ENCODE peak calls at places on chromosomes 12 and 14, in four cellular contexts. One of them, this sample, is unnamed.

GRCh38 chr12:76199808-76200207 is 115.3 kb upstream of the NAP1L1 start:
- DNase-seq in GM12878: no peak
- DNase-seq in caudate nucleus: no peak
- DNase-seq in pancreas: no peak
- DNase-seq in this sample: no peak

GRCh38 chr12:54680374-54680773 is 32.2 kb upstream of the DCD start:
- DNase-seq in GM12878: no peak
- DNase-seq in caudate nucleus: no peak
- DNase-seq in pancreas: peak; percentile 23
- DNase-seq in this sample: no peak

GRCh38 chr14:55351111-55351510 is 60.5 kb downstream of the ATG14 start:
- DNase-seq in pancreas: no peak
- DNase-seq in GM12878: no peak
- DNase-seq in caudate nucleus: no peak
- DNase-seq in this sample: no peak

GRCh38 chr12:120413901-120414695 is 23.8 kb upstream of the COX6A1 start:
- DNase-seq in GM12878: no peak
- DNase-seq in pancreas: peak; percentile 74
- DNase-seq in caudate nucleus: peak; percentile 62
- DNase-seq in this sample: no peak

GRCh38 chr14:100072783-100073346 is 7.6 kb downstream of the EVL start:
- DNase-seq in pancreas: no peak
- DNase-seq in GM12878: no peak
- DNase-seq in caudate nucleus: no peak
- DNase-seq in this sample: no peak

GRCh38 chr12:2613674-2614073 is 181.1 kb upstream of the FKBP4 start:
- DNase-seq in caudate nucleus: no peak
- DNase-seq in pancreas: no peak
- DNase-seq in GM12878: peak; percentile 15
- DNase-seq in this sample: peak; percentile 87

GRCh38 chr14:63952053-63952932 is 99.5 kb downstream of the SYNE2 start:
- DNase-seq in pancreas: no peak
- DNase-seq in GM12878: no peak
- DNase-seq in caudate nucleus: no peak
- DNase-seq in this sample: no peak

GRCh38 chr12:92538970-92539749 is 163.6 kb upstream of the PLEKHG7 start:
- DNase-seq in pancreas: peak; percentile 64
- DNase-seq in GM12878: peak; percentile 93
- DNase-seq in caudate nucleus: no peak
- DNase-seq in this sample: no peak

GRCh38 chr14:35789651-35790050 is 19.4 kb downstream of the RALGAPA1 start:
- DNase-seq in pancreas: no peak
- DNase-seq in GM12878: no peak
- DNase-seq in caudate nucleus: no peak
- DNase-seq in this sample: no peak

GRCh38 chr12:1059162-1059561 is 68.1 kb downstream of the ERC1 start:
- DNase-seq in pancreas: no peak
- DNase-seq in GM12878: no peak
- DNase-seq in caudate nucleus: no peak
- DNase-seq in this sample: no peak

GRCh38 chr12:753401-754237 is 1.2 kb downstream of the WNK1 start:
- DNase-seq in pancreas: peak; percentile 56
- DNase-seq in GM12878: no peak
- DNase-seq in caudate nucleus: peak; percentile 33
- DNase-seq in this sample: peak; percentile 84

GRCh38 chr12:11685716-11686115 is 36.2 kb downstream of the ETV6 start:
- DNase-seq in pancreas: no peak
- DNase-seq in GM12878: no peak
- DNase-seq in caudate nucleus: no peak
- DNase-seq in this sample: no peak

GRCh38 chr12:11688831-11689230 is 39.4 kb downstream of the ETV6 start:
- DNase-seq in GM12878: no peak
- DNase-seq in caudate nucleus: no peak
- DNase-seq in pancreas: no peak
- DNase-seq in this sample: no peak

GRCh38 chr12:11688379-11688778 is 38.9 kb downstream of the ETV6 start:
- DNase-seq in pancreas: no peak
- DNase-seq in caudate nucleus: no peak
- DNase-seq in GM12878: no peak
- DNase-seq in this sample: peak; percentile 35

GRCh38 chr12:11686135-11686534 is 36.7 kb downstream of the ETV6 start:
- DNase-seq in GM12878: no peak
- DNase-seq in caudate nucleus: no peak
- DNase-seq in pancreas: no peak
- DNase-seq in this sample: no peak

GRCh38 chr12:11687538-11687937 is 38.1 kb downstream of the ETV6 start:
- DNase-seq in GM12878: no peak
- DNase-seq in pancreas: no peak
- DNase-seq in caudate nucleus: no peak
- DNase-seq in this sample: no peak
- H3K27ac ChIP-seq in GM12878: no peak overlapping the region
- H3K27ac ChIP-seq in pancreas: no peak overlapping the region
- H3K27ac ChIP-seq in caudate nucleus: no peak overlapping the region
- H3K27ac ChIP-seq in this sample: no peak overlapping the region

DNA sequence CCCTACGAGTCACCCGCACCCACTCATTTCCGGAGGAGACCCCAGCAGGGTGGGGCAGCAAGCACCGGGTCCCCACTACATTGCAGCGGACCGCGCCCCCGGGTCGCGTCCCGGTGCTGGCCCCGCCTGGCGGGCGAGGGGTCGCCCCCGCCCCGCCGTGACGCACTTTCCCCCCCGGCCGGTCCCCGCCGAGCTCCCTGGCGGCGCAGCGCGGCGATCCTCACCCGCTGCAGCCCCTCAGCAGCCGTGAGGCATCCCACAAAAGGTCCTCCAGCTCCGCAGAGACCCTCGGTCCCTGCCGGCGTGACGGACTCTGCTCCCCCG is 106.0 kb downstream of the PRICKLE1 start:
- DNase-seq in pancreas: peak; percentile 25
- DNase-seq in GM12878: no peak
- DNase-seq in caudate nucleus: no peak
- DNase-seq in this sample: peak; percentile 76
- H3K27ac ChIP-seq in pancreas: peak overlapping the region; percentile 62
- H3K27ac ChIP-seq in GM12878: no peak overlapping the region
- H3K27ac ChIP-seq in caudate nucleus: peak overlapping the region; percentile 56
- H3K27ac ChIP-seq in this sample: peak overlapping the region; percentile 73

DNA sequence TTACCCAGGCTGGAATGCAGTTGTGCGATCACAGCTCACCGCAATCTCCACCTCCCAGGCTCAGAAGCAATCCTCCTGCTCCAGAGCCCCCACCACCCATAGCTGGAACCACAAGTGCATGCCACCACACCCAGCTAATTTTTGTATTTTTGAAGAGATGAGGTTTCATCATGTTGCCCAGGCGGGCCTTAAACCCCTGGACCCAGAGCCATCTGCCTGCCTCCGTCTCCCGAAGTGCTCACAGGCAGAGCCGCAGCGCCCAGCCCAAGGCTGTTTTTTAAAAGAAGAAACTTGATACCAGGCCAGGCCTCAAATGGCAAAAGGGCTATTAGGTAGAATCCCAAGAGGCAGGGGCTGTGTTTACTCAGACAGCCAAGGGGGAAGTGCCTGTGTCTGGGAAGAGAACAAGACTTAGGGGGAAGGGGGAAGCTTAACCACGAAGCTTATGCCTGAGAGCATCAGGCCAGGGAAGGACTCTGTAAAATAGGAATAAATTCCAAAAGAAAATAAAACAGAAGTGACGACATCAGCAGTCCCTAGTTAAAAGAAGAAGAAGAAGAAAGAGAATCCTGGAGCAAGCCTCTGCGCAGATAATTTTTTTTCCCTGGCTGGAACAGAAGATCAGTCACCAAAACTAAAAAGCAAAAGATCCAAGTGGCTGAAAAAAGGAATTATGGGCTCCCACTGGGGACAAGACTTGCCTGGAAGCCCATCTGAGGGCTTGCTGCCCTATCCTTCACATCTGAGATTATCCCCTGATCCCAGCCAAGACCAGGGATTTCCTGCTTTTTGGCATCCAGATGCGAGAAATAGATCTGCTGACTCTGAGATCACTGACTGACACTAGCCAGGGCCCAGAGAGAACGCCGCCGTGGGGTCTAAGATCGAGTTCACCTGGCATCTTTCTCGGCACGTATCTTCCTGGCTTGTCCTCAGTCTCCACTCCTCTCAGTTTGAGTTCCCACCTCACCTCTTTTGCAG is 170.4 kb downstream of the NDUFA12 start:
- DNase-seq in pancreas: no peak
- DNase-seq in caudate nucleus: no peak
- DNase-seq in GM12878: no peak
- DNase-seq in this sample: no peak
- H3K27ac ChIP-seq in pancreas: no peak overlapping the region
- H3K27ac ChIP-seq in caudate nucleus: no peak overlapping the region
- H3K27ac ChIP-seq in GM12878: peak overlapping the region; percentile 94
- H3K27ac ChIP-seq in this sample: peak overlapping the region; percentile 37

DNA sequence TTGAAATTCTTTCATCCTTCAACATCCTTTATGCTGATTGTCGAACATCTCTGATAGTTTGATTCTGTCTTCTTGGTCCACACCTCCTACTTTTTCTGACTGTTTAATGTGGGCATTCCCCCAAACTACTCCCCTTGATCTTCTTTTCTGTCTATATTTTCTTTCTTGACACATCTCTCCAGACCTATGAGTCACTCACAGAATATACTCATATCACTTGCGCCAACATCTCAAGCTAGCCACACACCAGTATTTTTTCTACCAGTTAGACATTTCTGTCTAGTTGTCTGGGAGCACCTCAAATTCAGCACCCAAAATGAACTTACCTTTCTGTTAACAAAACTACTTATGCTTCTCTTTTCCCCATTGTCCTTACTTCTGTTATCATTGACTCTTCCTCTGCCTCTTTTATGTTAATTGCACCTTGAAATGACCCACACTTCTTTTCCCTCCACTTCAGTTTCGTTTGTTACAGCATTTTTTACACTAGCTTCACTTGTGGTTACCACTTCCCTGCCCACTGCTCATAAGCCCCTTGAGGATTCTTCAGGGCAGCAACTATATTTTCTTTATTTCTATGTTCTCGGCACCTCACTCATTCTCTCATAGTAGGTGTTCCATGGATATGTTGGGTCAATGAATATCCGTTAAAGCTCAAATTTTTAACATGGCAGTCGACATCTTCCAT is 33.5 kb downstream of the TSHR start:
- DNase-seq in pancreas: no peak
- DNase-seq in caudate nucleus: no peak
- DNase-seq in GM12878: no peak
- DNase-seq in this sample: no peak
- H3K27ac ChIP-seq in pancreas: no peak overlapping the region
- H3K27ac ChIP-seq in caudate nucleus: no peak overlapping the region
- H3K27ac ChIP-seq in GM12878: no peak overlapping the region
- H3K27ac ChIP-seq in this sample: no peak overlapping the region

GRCh38 chr14:52998376-52999010 is 47.6 kb upstream of the FERMT2 start:
- DNase-seq in pancreas: no peak
- DNase-seq in caudate nucleus: no peak
- DNase-seq in GM12878: no peak
- DNase-seq in this sample: no peak
- H3K27ac ChIP-seq in pancreas: no peak overlapping the region
- H3K27ac ChIP-seq in caudate nucleus: no peak overlapping the region
- H3K27ac ChIP-seq in GM12878: no peak overlapping the region
- H3K27ac ChIP-seq in this sample: no peak overlapping the region

GRCh38 chr12:48119078-48119833 is at the start of gene PFKM:
- DNase-seq in caudate nucleus: peak; percentile 79
- DNase-seq in pancreas: peak; percentile 77
- DNase-seq in GM12878: peak; percentile 76
- DNase-seq in this sample: peak; percentile 89
- H3K27ac ChIP-seq in caudate nucleus: peak within 1 kb of the TSS; percentile 49
- H3K27ac ChIP-seq in pancreas: no peak within 1 kb of the TSS
- H3K27ac ChIP-seq in GM12878: peak within 1 kb of the TSS; percentile 91
- H3K27ac ChIP-seq in this sample: peak within 1 kb of the TSS; percentile 76

GRCh38 chr12:26282339-26282945 is 87.1 kb downstream of the SSPN start:
- DNase-seq in pancreas: no peak
- DNase-seq in GM12878: no peak
- DNase-seq in caudate nucleus: no peak
- DNase-seq in this sample: no peak
- H3K27ac ChIP-seq in pancreas: peak overlapping the region; percentile 10
- H3K27ac ChIP-seq in GM12878: no peak overlapping the region
- H3K27ac ChIP-seq in caudate nucleus: no peak overlapping the region
- H3K27ac ChIP-seq in this sample: no peak overlapping the region

GRCh38 chr14:34538871-34539406 is 562 bp downstream of the EAPP start:
- DNase-seq in caudate nucleus: no peak
- DNase-seq in pancreas: no peak
- DNase-seq in GM12878: no peak
- DNase-seq in this sample: no peak
- H3K27ac ChIP-seq in caudate nucleus: peak overlapping the region; percentile 85
- H3K27ac ChIP-seq in pancreas: peak overlapping the region; percentile 97
- H3K27ac ChIP-seq in GM12878: peak overlapping the region; percentile 77
- H3K27ac ChIP-seq in this sample: peak overlapping the region; percentile 97

DNA sequence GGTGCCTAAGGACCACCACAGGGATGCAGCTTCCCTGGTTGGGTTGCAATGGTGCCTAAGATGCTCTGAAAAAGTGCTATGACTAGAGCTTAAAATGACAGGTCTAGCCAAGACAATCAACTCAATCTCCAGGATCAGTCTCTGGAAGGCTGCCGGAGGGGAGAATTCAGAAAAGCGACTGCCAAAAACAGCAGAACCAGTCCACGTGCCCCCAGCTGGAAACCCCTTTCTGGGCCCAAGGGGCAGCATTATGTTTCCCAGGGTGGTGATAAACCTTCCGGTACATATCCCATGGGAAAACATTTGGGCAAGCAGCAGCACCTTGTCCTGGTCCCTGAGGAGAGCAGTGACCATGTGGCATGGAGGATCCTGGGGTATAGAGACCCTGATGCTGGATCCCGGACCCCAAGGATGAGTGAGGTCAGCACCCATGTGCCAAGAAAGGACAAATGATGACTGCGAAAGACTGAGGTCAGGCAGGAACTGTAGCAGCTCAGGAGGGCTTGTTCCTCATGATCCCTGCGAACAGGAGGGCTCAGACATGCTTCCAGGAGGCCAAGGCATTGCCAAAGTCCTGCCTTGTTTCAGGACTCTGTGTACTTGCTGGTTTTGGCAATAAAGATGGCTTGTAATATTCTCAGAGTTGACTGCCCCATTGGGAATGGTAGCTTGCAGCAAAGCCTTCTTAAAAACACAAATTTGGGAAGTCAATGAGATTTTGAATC is 49.9 kb upstream of the LTBP2 start:
- DNase-seq in pancreas: no peak
- DNase-seq in GM12878: no peak
- DNase-seq in caudate nucleus: no peak
- DNase-seq in this sample: peak; percentile 84
- H3K27ac ChIP-seq in pancreas: no peak overlapping the region
- H3K27ac ChIP-seq in GM12878: no peak overlapping the region
- H3K27ac ChIP-seq in caudate nucleus: no peak overlapping the region
- H3K27ac ChIP-seq in this sample: peak overlapping the region; percentile 88